ENCODE peak calls at places on chromosomes 3 and 15, in six cellular contexts. G is CD4-positive, alpha-beta T cell; N is T-helper 9 cell; E is HT1080; I is heart right ventricle; F is iris pigment epithelial cell. B is an unnamed sample.

GRCh38 chr3:196141866-196142673 is 60.2 kb upstream of the TFRC start:
- DNase-seq in G (no peak), N (no peak), E (no peak), I (no peak), F (no peak), B (no peak)

GRCh38 chr3:37054370-37054769 is 61.1 kb downstream of the MLH1 start:
- DNase-seq in G (no peak), N (no peak), E (peak), I (no peak), F (no peak), B (peak)

GRCh38 chr15:69462493-69463181 is 10.0 kb downstream of the RPLP1 start:
- DNase-seq in G (peak), N (peak), E (peak), I (peak), F (peak), B (peak)

GRCh38 chr3:160184655-160185054 is 40.6 kb upstream of the C3orf80 start:
- DNase-seq in G (no peak), N (no peak), E (no peak), I (no peak), F (peak), B (peak)

GRCh38 chr3:187551419-187551818 is 118.8 kb downstream of the SST start:
- DNase-seq in G (no peak), N (no peak), E (no peak), I (no peak), F (peak), B (peak)

GRCh38 chr3:134483195-134483890 is 2.4 kb downstream of the ANAPC13 start:
- DNase-seq in G (no peak), N (no peak), E (peak), I (no peak), F (peak), B (peak)

GRCh38 chr3:36944012-36944640 is 728 bp downstream of the TRANK1 start:
- DNase-seq in G (peak), N (peak), E (no peak), I (peak), F (peak), B (peak)

GRCh38 chr3:31462050-31462569 is 70.6 kb upstream of the STT3B start:
- DNase-seq in G (peak), N (peak), E (no peak), I (no peak), F (peak), B (no peak)

GRCh38 chr15:65385868-65386253 is 8.1 kb upstream of the IGDCC3 start:
- DNase-seq in G (no peak), N (no peak), E (no peak), I (peak), F (no peak), B (no peak)

GRCh38 chr15:31086344-31086743 is 15.2 kb downstream of the TRPM1 start:
- DNase-seq in G (no peak), N (no peak), E (no peak), I (no peak), F (no peak), B (no peak)

GRCh38 chr3:146283796-146284485 is 33.0 kb upstream of the PLSCR4 start:
- DNase-seq in G (no peak), N (no peak), E (no peak), I (no peak), F (no peak), B (no peak)

GRCh38 chr3:45560270-45561020 is 34.1 kb upstream of the LIMD1 start:
- DNase-seq in G (no peak), N (no peak), E (no peak), I (peak), F (no peak), B (peak)

GRCh38 chr3:126320517-126321293 is 36.5 kb downstream of the KLF15 start:
- DNase-seq in G (no peak), N (no peak), E (no peak), I (no peak), F (no peak), B (no peak)